ENCODE peak calls at places on chromosomes 12 and 14, in seven cellular contexts. P, M, C, W, N, E and R are unnamed samples.

GRCh38 chr14:89428556-89429196 is 11.6 kb upstream of the FOXN3 start:
- DNase-seq in P (no peak), M (peak; percentile 52), C (no peak), W (no peak), N (no peak), E (no peak), R (no peak)

GRCh38 chr12:91944637-91945036 is 201.0 kb downstream of the BTG1 start:
- DNase-seq in P (no peak), M (no peak), C (no peak), W (no peak), N (no peak), E (no peak), R (no peak)

GRCh38 chr12:50175716-50176026 is 8.5 kb upstream of the CERS5 start:
- DNase-seq in P (no peak), M (no peak), C (no peak), W (no peak), N (no peak), E (no peak), R (no peak)

GRCh38 chr12:2396448-2396871 is 343.7 kb downstream of the CACNA1C start:
- DNase-seq in P (no peak), M (no peak), C (peak; percentile 72), W (peak; percentile 60), N (no peak), E (no peak), R (no peak)

GRCh38 chr12:67239061-67239460 is 30.1 kb upstream of the CAND1 start:
- DNase-seq in P (no peak), M (no peak), C (no peak), W (no peak), N (no peak), E (no peak), R (no peak)

GRCh38 chr14:59333235-59333634 is 131.9 kb downstream of the GPR135 start:
- DNase-seq in P (no peak), M (no peak), C (no peak), W (no peak), N (no peak), E (no peak), R (no peak)

GRCh38 chr12:128876559-128876958 is 23.3 kb downstream of the GLT1D1 start:
- DNase-seq in P (no peak), M (no peak), C (no peak), W (no peak), N (no peak), E (no peak), R (no peak)

GRCh38 chr12:13853471-13853870 is 127.9 kb downstream of the GRIN2B start:
- DNase-seq in P (no peak), M (peak; percentile 81), C (no peak), W (no peak), N (no peak), E (no peak), R (no peak)

GRCh38 chr12:11689591-11690158 is 40.2 kb downstream of the ETV6 start:
- DNase-seq in P (no peak), M (no peak), C (no peak), W (no peak), N (no peak), E (no peak), R (peak; percentile 67)

GRCh38 chr12:5083955-5084849 is 40.5 kb downstream of the KCNA5 start:
- DNase-seq in P (no peak), M (peak; percentile 72), C (no peak), W (peak; percentile 62), N (no peak), E (peak; percentile 35), R (peak; percentile 24)

GRCh38 chr14:92655372-92655771 is 93.1 kb downstream of the LGMN start:
- DNase-seq in P (no peak), M (no peak), C (no peak), W (no peak), N (no peak), E (no peak), R (no peak)

GRCh38 chr12:110372056-110372425 is 31.5 kb downstream of the ANAPC7 start:
- DNase-seq in P (no peak), M (no peak), C (no peak), W (no peak), N (no peak), E (no peak), R (no peak)
- H3K36me3 ChIP-seq in P (peaks cover 18% of the 10 kb centered on the region), M (peaks cover 26% of the 10 kb centered on the region), C (no peaks in the 10 kb centered on the region), W (no peaks in the 10 kb centered on the region), N (peaks cover 39% of the 10 kb centered on the region), E (peaks cover 15% of the 10 kb centered on the region), R (peaks cover 65% of the 10 kb centered on the region)

DNA sequence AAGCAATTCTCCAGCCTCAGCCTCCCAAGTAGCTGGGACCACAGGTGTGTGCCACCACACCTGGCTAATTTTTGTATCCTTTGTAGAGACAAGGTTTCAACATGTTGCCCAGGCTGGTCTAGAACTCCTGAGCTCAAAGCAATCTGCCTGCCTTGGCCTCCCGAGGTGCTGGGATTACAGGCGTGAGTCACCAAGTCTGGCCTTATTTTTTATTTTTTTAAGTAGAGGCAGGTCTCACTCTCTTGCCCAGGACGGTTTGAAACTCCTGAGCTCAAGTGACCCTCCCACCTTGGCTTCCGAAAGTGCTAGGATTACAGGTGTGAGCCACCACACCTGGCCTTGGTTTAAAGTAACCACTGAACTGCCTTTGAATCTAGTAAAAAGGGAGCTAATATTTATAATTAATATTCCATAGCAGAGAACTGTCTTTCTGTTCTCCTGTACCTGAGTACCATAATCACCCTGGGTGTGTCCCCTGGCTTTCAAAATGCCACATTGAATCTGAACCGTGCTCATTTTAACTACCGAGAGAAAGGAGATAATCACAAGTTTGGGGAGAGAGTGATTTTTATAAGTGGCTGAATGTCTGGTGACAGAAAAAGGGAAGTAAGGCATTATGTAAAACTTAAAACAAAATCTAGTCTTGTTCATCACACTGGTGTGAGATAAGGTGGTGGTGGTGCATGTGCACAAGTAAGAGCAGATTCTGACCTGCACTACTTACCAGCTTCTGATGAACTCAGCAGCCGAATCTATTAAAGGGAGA is 56.6 kb downstream of the SPPL3 start:
- DNase-seq in P (no peak), M (no peak), C (no peak), W (no peak), N (no peak), E (no peak), R (no peak)
- H3K4me1 ChIP-seq in P (peaks cover 23% of the 10 kb centered on the region), M (no peaks in the 10 kb centered on the region), C (peaks cover 92% of the 10 kb centered on the region), W (peaks cover 37% of the 10 kb centered on the region), N (peaks cover 69% of the 10 kb centered on the region), E (peaks cover 17% of the 10 kb centered on the region), R (peaks cover 3% of the 10 kb centered on the region)

DNA sequence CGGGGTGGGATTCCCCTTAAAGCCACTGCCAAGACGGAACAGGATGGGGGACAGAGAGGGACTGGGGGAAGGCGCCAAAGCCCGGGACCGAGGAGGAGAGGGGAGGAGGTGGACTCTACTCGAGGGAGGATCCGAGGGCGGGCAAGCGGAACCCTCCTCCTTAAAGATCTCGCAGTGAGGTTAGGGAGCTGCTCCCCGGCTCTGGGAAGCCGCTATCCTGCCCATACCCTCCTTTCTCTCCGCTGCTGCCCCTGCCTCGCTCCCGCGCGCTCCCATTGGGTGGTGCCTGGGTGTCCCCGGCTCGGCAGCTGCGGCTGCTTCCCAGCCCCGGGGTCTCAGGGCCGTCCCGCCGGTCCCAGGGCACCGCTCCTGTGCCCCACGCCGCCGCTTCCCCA is 16.4 kb downstream of the KRT18 start:
- DNase-seq in P (no peak), M (peak; percentile 56), C (no peak), W (no peak), N (no peak), E (no peak), R (no peak)
- H3K36me3 ChIP-seq in P (no peaks in the 10 kb centered on the region), M (no peaks in the 10 kb centered on the region), C (no peaks in the 10 kb centered on the region), W (no peaks in the 10 kb centered on the region), N (no peaks in the 10 kb centered on the region), E (no peaks in the 10 kb centered on the region), R (no peaks in the 10 kb centered on the region)

DNA sequence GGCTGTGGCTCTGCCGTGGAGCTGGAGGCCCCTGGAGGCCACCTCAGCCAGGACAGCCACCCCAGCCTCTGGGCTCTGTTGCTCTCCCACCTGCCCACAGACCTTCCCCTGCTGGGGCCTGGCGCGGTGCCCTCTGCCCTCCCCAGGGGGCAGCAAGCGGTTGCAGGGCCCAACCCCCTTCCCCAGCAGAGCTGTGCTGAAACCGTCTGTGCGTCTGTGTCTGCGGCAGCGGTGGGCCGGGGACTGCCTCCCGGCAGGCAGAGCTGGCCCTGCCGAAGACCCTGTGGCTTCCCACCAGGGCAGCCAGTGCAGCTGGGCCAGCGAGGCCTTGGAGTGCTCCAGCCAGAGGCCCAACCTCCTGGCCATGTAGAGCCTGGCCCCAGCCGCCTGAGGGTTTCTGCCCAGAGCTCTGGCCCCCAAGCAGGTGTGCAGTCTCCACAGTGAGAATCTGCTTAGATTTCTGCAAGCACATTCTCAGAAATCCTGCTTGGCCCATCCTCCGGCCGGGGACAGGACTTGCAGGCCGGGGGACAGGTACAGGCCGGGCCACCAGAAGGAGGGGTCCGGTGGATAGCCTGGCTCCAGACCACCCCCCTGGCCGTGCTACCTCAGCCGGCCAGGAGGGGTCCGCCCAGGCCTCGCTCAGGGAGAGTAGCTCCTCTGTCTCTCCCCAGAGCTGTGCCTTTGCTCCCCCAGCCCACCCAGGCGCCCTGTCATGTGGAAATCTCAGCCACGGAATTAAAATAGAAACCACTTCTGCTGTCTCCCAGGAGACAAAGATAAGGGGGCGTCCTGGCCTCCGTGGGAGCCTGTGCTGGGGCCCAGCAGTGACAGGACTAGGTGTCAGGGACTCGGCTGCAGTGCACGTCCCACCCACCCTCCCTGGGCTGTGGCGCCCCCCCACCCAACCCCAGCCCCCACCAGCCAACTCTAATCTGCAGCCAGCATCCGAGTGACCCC is 3.5 kb upstream of the CRIP2 start:
- DNase-seq in P (no peak), M (peak; percentile 54), C (peak; percentile 78), W (no peak), N (no peak), E (no peak), R (peak; percentile 88)
- H3K4me1 ChIP-seq in P (peaks cover 20% of the 10 kb centered on the region), M (no peaks in the 10 kb centered on the region), C (peaks cover 75% of the 10 kb centered on the region), W (peaks cover 47% of the 10 kb centered on the region), N (peaks cover 82% of the 10 kb centered on the region), E (peaks cover 41% of the 10 kb centered on the region), R (peaks cover 44% of the 10 kb centered on the region)

DNA sequence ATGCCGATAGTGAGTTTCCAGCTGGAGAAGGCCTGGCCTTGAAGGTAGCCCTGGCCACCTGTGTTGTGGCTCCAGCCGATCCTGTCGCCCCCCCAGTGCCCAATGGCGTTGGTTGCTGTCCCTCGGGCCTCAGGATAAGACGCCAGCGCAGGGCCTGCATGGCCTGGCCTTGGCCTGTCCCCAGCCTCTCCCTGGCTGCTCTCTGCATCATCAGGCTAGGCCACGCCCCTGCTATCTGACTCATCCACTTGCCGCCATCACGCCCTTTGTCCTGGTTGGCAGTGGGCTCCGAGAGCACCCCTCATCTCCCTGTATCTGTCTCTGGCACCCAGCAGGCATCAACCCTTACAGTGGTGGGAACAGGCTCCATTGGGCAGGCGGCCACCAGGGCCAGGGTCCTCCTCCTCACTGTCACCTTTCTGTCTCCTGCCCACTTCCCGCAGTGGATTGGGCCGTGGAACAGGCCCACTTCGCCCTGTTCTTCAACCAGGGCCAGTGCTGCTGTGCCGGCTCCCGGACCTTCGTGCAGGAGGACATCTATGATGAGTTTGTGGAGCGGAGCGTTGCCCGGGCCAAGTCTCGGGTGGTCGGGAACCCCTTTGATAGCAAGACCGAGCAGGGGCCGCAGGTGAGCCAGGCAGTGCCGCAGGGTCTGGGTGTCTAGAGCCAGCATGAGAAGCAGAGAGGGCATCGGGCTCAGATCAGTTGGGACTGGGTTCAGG is 25.6 kb downstream of the ALDH2 start:
- DNase-seq in P (no peak), M (no peak), C (peak; percentile 68), W (peak; percentile 96), N (no peak), E (no peak), R (peak; percentile 43)
- H3K36me3 ChIP-seq in P (no peaks in the 10 kb centered on the region), M (peaks cover 12% of the 10 kb centered on the region), C (no peaks in the 10 kb centered on the region), W (no peaks in the 10 kb centered on the region), N (peaks cover 86% of the 10 kb centered on the region), E (no peaks in the 10 kb centered on the region), R (peaks cover 51% of the 10 kb centered on the region)